ENCODE peak calls at places on chromosomes 4 and X, in six cellular contexts. K is testis, T is lower leg skin, S is mucosa of descending colon, I is bronchial epithelial cell, W is fibroblast of lung. G is an unnamed sample.

GRCh38 chr4:129138762-129139496 is 43.0 kb downstream of the C4orf33 start:
- DNase-seq in S (no peak), I (peak), T (no peak), K (no peak), W (no peak), G (no peak)

GRCh38 chrX:7076245-7076661 is 71.3 kb upstream of the STS start:
- DNase-seq in W (no peak), I (no peak), T (no peak), S (no peak), K (no peak), G (no peak)

GRCh38 chr4:155692990-155693659 is 26.5 kb downstream of the GUCY1A1 start:
- DNase-seq in K (no peak), T (no peak), I (no peak), W (no peak), S (no peak), G (no peak)

GRCh38 chr4:2686379-2687265 is 69.5 kb downstream of the TNIP2 start:
- DNase-seq in T (no peak), I (peak), S (no peak), W (no peak), K (no peak), G (no peak)

GRCh38 chr4:75629239-75629638 is 1.1 kb downstream of the CDKL2 start:
- DNase-seq in T (no peak), W (no peak), K (no peak), I (no peak), S (no peak), G (no peak)

GRCh38 chrX:1391370-1391706 is 575 bp downstream of the SLC25A6 start:
- DNase-seq in S (no peak), T (no peak), I (peak), K (no peak), W (no peak), G (peak)

GRCh38 chrX:118745570-118745969 is 18.2 kb downstream of the IL13RA1 start:
- DNase-seq in T (no peak), W (no peak), I (peak), S (no peak), K (no peak), G (no peak)

GRCh38 chr4:8869879-8870646 is 1.6 kb downstream of the HMX1 start:
- DNase-seq in T (no peak), W (no peak), I (no peak), S (no peak), K (no peak), G (peak)

GRCh38 chr4:37568494-37568893 is 117.7 kb downstream of the RELL1 start:
- DNase-seq in K (no peak), W (no peak), T (no peak), I (no peak), S (peak), G (no peak)

GRCh38 chr4:101232074-101232776 is 115.1 kb downstream of the PPP3CA start:
- DNase-seq in K (no peak), I (peak), S (no peak), W (peak), T (peak), G (no peak)

GRCh38 chr4:18566970-18567799 is 545.6 kb upstream of the LCORL start:
- DNase-seq in I (no peak), S (no peak), T (no peak), W (no peak), K (no peak), G (no peak)

GRCh38 chr4:8731364-8731763 is 138.8 kb downstream of the CPZ start:
- DNase-seq in S (no peak), W (no peak), T (no peak), K (no peak), I (no peak), G (no peak)

GRCh38 chr4:183185018-183185417 is 86.0 kb downstream of the WWC2 start:
- DNase-seq in I (no peak), S (no peak), T (no peak), W (no peak), K (no peak), G (no peak)

GRCh38 chrX:139680356-139680755 is 27.6 kb downstream of the MCF2 start:
- DNase-seq in I (peak), S (no peak), W (no peak), K (no peak), T (no peak), G (no peak)

GRCh38 chrX:67718926-67719325 is 175.1 kb downstream of the AR start:
- DNase-seq in I (no peak), K (no peak), T (no peak), W (no peak), S (no peak), G (no peak)

DNA sequence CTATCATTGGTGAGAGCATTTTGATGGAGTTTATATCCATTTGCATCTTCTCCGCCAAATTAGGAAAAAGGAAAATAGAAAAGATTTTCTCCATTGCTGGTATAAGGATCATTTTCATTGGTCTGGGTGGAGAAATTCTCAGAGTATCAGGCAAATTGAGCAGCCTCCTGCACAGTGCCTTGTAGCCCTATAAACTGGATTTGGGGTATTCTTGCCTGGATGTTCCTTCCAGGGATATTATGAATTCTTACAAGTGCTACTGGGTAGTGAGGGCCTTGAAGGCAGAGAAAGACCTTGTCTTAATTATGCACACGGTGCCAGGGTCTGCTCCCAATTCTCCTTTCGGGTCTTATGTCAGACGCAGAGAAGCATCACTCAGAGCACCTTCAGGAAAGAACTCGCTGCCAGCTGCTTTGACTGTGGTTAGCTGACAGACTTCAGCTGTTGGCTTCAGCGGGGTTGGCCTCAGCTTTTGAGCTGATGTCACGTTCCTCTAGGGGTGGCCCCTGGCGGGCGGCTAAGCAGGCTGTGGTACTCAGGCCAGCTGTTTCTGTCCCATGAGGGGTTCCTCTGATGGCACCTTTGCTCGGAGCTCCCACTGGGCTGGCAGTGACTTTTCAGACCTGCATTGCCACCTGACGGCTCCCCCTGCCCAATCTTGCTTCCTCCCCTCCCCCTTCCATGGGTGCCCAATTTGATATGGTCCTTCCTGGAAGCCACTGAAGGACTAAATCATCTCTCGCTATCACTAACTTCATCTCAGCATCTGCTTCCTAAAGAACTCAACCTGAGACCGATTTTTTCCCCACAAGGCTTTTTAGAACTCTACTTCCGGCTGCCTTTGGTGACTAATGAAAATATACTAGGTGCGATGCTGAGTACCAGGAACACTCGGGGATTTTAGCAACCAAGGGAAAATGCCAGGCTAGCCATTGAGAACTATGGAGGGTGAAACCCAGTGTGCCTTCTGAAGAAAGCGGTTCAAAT is 519.5 kb downstream of the BCOR start:
- DNase-seq in W (peak), T (no peak), I (no peak), K (no peak), S (peak), G (no peak)
- TF ChIP-seq CTCF in W (no peak), T (no peak), I (no peak), K (no peak), S (no peak), G (no peak)

GRCh38 chr4:136737066-136737465 is 795.2 kb downstream of the PCDH18 start:
- DNase-seq in I (no peak), T (no peak), K (no peak), W (no peak), S (no peak), G (no peak)

GRCh38 chr4:136743238-136743637 is 789.1 kb downstream of the PCDH18 start:
- DNase-seq in T (no peak), K (no peak), W (no peak), S (no peak), I (no peak), G (no peak)

GRCh38 chr4:136741468-136741867 is 790.8 kb downstream of the PCDH18 start:
- DNase-seq in K (no peak), S (no peak), I (no peak), W (peak), T (no peak), G (no peak)

GRCh38 chr4:136740326-136740725 is 792.0 kb downstream of the PCDH18 start:
- DNase-seq in W (no peak), K (no peak), I (no peak), T (no peak), S (no peak), G (no peak)

DNA sequence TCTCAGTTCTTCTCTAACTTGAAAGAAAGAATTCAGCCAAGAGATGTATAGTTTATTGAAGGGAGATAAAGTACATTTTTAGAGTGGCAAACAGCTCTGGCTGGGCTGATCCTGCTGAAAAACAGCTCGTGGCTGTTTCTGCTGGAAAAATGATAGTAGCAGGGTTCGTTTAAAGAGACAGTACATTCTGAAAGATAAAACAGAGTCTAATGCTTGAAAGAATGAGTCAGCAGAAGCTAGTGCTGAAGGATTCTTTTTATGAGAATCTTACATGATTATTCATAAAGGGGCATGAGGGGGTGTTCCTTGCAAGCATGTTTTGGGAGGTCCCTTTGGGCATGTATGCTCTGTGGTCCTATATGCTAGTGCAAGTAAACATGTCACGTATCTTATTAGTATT is 790.0 kb downstream of the PCDH18 start:
- DNase-seq in S (no peak), T (no peak), W (peak), I (no peak), K (no peak), G (no peak)
- H3K4me3 ChIP-seq in S (no peak), T (no peak), W (no peak), I (no peak), K (no peak), G (no peak)

GRCh38 chrX:150363561-150364346 is 637 bp downstream of the MAMLD1 start:
- DNase-seq in T (no peak), K (no peak), I (no peak), S (peak), W (peak), G (peak)
- TF ChIP-seq CTCF in T (no peak), K (no peak), I (no peak), S (no peak), W (no peak), G (no peak)

GRCh38 chrX:11728556-11728955 is 29.5 kb upstream of the MSL3 start:
- DNase-seq in K (no peak), I (no peak), S (no peak), T (no peak), W (no peak), G (no peak)

GRCh38 chrX:11722304-11722703 is 35.7 kb upstream of the MSL3 start:
- DNase-seq in W (no peak), T (no peak), I (no peak), S (no peak), K (no peak), G (no peak)

GRCh38 chrX:11725631-11726442 is 32.2 kb upstream of the MSL3 start:
- DNase-seq in S (no peak), K (no peak), W (no peak), I (no peak), T (no peak), G (no peak)

DNA sequence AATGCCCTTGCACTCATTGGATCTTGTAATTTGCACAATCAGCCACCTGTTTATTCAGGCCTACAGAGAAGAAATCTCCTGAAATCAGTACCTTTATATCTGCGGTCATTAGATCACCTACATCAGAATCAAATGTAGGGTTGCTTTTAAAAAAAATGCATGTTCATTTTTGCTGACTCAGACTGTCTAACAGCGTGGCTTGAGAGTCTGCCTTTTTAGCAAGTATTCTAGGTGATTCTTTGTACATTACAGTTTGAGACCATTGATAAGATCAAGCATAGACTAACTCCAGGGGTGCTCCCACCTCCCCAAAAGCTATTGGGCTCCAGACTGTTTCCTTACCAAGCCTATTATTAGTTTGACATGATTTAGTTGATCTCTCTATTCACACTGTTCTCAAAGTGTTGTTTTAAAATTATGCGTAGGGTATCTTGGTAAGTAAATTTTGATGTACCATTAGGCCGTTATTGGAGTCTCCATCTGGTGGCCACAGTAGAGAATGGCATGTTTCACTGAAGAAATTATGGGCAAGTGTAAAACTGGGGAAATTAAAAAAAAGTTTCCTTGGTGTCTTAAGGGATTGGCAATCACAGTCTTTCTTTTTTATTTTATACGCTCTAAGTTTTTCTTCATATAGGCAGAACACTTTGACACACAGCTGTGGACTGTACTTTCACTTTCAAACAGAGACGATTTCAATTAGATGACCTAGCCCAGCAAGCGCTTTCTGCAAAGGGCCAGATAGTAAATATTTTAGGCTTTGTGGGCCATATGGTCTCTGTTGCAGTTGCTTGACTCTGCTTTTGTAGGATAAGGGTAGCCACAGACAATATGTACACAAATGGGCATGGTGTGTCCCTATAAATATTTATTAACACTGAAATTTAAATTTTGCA is 33.7 kb upstream of the MSL3 start:
- DNase-seq in I (peak), S (peak), W (peak), K (no peak), T (no peak), G (peak)
- H3K4me3 ChIP-seq in I (no peak), S (no peak), W (no peak), K (no peak), T (no peak), G (no peak)

GRCh38 chr4:88567591-88567990 is 24.7 kb upstream of the HERC3 start:
- DNase-seq in T (no peak), K (no peak), W (no peak), I (no peak), S (no peak), G (no peak)
- TF ChIP-seq CTCF in T (no peak), K (no peak), W (no peak), I (no peak), S (no peak), G (no peak)

GRCh38 chr4:41205130-41205529 is 9.2 kb downstream of the APBB2 start:
- DNase-seq in K (no peak), I (no peak), T (no peak), S (no peak), W (no peak), G (no peak)
- H3K4me3 ChIP-seq in K (no peak), I (no peak), T (no peak), S (no peak), W (no peak), G (no peak)

DNA sequence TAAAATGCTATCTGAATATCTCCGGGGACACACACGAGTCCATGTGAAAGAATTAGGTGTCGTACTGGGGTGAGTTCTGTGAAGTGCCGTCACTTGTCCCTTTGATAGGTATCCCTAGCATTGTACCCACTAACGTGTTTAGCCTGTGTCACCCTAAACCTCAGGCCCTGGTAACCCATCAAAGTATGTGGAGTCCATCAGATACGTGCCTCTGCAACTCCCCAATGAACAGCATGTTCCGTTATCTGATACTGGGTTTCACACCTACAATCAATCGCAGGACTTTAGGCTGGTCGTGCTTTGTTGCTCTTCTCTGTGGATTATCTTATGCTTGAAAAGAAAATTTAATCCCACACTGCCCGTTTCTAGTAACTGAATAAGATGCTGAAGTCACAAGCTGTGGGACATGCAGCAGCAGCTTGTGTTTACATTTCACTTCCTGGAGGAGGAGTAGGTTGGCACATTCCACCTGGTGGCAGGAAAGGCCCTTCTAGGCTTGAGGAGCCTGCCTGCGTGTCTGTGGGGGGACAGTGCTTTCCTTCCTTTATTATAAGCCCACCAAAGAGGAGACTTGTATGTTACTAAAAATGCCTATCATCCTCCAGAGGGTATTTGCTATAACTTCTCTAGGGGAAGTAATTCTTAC is 127.1 kb downstream of the FNIP2 start:
- DNase-seq in T (no peak), K (no peak), I (peak), S (peak), W (peak), G (peak)
- TF ChIP-seq CTCF in T (no peak), K (no peak), I (peak), S (no peak), W (no peak), G (peak)

DNA sequence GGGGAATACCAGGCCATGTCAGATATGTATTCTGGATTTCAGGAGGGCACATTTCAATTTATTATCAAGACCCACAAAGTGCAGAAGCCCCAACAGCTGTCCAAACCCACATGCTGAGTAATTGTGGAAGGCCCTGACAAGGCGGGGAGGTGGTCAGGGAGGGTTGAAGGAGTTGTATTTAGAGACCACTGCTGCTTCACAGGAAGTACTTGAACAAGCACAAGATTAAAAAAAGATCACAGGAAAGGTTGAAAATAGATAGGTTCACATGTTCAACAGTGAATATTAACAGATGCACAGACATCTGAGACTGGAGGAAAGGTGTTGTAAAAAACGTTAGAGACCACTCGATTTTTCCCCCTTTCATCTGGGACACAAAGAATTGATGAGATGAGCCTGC is 17.9 kb downstream of the ATP8A1 start:
- DNase-seq in T (no peak), K (no peak), I (no peak), S (no peak), W (no peak), G (no peak)
- H3K4me3 ChIP-seq in T (no peak), K (no peak), I (no peak), S (no peak), W (no peak), G (no peak)

G was measured in neural progenitor cell.